ENCODE peak calls at places on chromosomes 2 and 18, in six cellular contexts. N is T-helper 2 cell; U is amniotic stem cell; T is cardiac muscle cell; P is GM12892; I is stimulated activated CD4-positive, alpha-beta T cell treated with anti-CD3 and anti-CD28 coated beads, Interleukin-2, amount 100 ng/mL, for 24 hours. F is an unnamed sample.

GRCh38 chr2:88737385-88737784 is 45.9 kb downstream of the RPIA start:
- DNase-seq in U (no peak), N (peak), P (no peak), T (no peak), I (no peak), F (no peak)

GRCh38 chr2:21005111-21005699 is 38.7 kb downstream of the APOB start:
- DNase-seq in I (no peak), P (no peak), U (no peak), N (no peak), T (no peak), F (no peak)

GRCh38 chr2:124024491-124025348 is at the start of gene CNTNAP5:
- DNase-seq in T (peak), U (no peak), N (peak), P (no peak), I (peak), F (peak)

GRCh38 chr2:144624451-144624850 is 104.5 kb upstream of the ZEB2 start:
- DNase-seq in N (no peak), P (no peak), U (no peak), I (no peak), T (no peak), F (no peak)

GRCh38 chr18:26477828-26478466 is 70.4 kb downstream of the KCTD1 start:
- DNase-seq in U (no peak), N (no peak), P (no peak), T (no peak), I (no peak), F (no peak)

GRCh38 chr2:96085541-96086355 is 30.6 kb downstream of the ADRA2B start:
- DNase-seq in U (no peak), I (no peak), N (no peak), T (no peak), P (no peak), F (no peak)

GRCh38 chr2:227661827-227662226 is 4.8 kb upstream of the SCYGR5 start:
- DNase-seq in U (no peak), P (no peak), I (no peak), N (no peak), T (no peak), F (no peak)

GRCh38 chr2:178836807-178837206 is 29.6 kb upstream of the TTN start:
- DNase-seq in P (no peak), N (no peak), U (no peak), I (no peak), T (peak), F (no peak)

GRCh38 chr2:94874277-94874997 is 3.2 kb downstream of the TEKT4 start:
- DNase-seq in U (no peak), T (peak), N (peak), I (peak), P (peak), F (peak)

GRCh38 chr2:178886006-178886405 is 78.8 kb upstream of the TTN start:
- DNase-seq in N (no peak), I (no peak), P (no peak), U (no peak), T (no peak), F (no peak)

GRCh38 chr2:29053223-29053622 is 21.1 kb downstream of the PCARE start:
- DNase-seq in U (no peak), T (no peak), I (no peak), N (no peak), P (no peak), F (no peak)

GRCh38 chr2:144578099-144578498 is 58.2 kb upstream of the ZEB2 start:
- DNase-seq in N (no peak), T (no peak), I (no peak), U (no peak), P (no peak), F (no peak)

GRCh38 chr2:177239053-177239452 is 25.5 kb downstream of the NFE2L2 start:
- DNase-seq in U (no peak), T (no peak), I (no peak), P (no peak), N (no peak), F (no peak)

GRCh38 chr2:28390241-28390856 is 2.3 kb upstream of the FOSL2 start:
- DNase-seq in T (peak), N (peak), P (peak), I (peak), U (peak), F (peak)

GRCh38 chr2:165911231-165911630 is 42.3 kb downstream of the TTC21B start:
- DNase-seq in T (no peak), P (no peak), U (no peak), N (no peak), I (no peak), F (no peak)

GRCh38 chr2:231781798-231782726 is 980 bp upstream of the PDE6D start:
- DNase-seq in T (no peak), I (peak), N (peak), P (no peak), U (peak), F (no peak)

GRCh38 chr2:633371-633770 is 43.8 kb downstream of the TMEM18 start:
- DNase-seq in U (no peak), N (no peak), I (no peak), P (no peak), T (no peak), F (no peak)

GRCh38 chr2:210198326-210198725 is 26.9 kb downstream of the ACADL start:
- DNase-seq in T (no peak), P (no peak), U (no peak), N (no peak), I (no peak), F (no peak)

GRCh38 chr2:128362186-128362888 is 43.7 kb upstream of the HS6ST1 start:
- DNase-seq in P (no peak), N (no peak), T (no peak), I (no peak), U (no peak), F (no peak)

GRCh38 chr2:78861546-78861945 is 164.0 kb upstream of the REG3G start:
- DNase-seq in T (peak), N (no peak), U (no peak), I (no peak), P (no peak), F (no peak)

GRCh38 chr2:177906041-177906718 is 166.4 kb downstream of the PDE11A start:
- DNase-seq in N (peak), I (peak), T (peak), P (peak), U (no peak), F (peak)

GRCh38 chr2:51344886-51345285 is 313.0 kb upstream of the NRXN1 start:
- DNase-seq in U (no peak), T (no peak), I (no peak), P (no peak), N (no peak), F (no peak)

GRCh38 chr2:117470311-117471095 is 344.0 kb upstream of the DDX18 start:
- DNase-seq in T (peak), U (no peak), P (no peak), I (peak), N (peak), F (peak)

GRCh38 chr18:48348739-48349138 is 60.4 kb downstream of the ZBTB7C start:
- DNase-seq in U (no peak), N (no peak), T (no peak), P (no peak), I (no peak), F (no peak)

GRCh38 chr2:218403810-218404209 is 4.1 kb downstream of the CTDSP1 start:
- DNase-seq in I (no peak), P (no peak), N (no peak), U (no peak), T (no peak), F (no peak)

GRCh38 chr2:36568533-36569246 is 29.3 kb downstream of the FEZ2 start:
- DNase-seq in N (no peak), T (no peak), U (no peak), I (no peak), P (no peak), F (no peak)